ENCODE peak calls at places on chromosome 1, in six cellular contexts. K, N, C, T, G and O are unnamed samples.

GRCh38 chr1:221394011-221394544 is 347.8 kb downstream of the DUSP10 start:
- ATAC-seq in N (no peak), K (peak; percentile 55), T (no peak), C (peak; percentile 23), G (no peak), O (no peak)

GRCh38 chr1:5341471-5341870 is 650.8 kb downstream of the NPHP4 start:
- ATAC-seq in G (no peak), K (no peak), N (no peak), T (no peak), C (no peak), O (no peak)

GRCh38 chr1:3889952-3890351 is 10.1 kb downstream of the C1orf174 start:
- ATAC-seq in T (no peak), K (no peak), C (no peak), N (peak; percentile 72), G (peak; percentile 56), O (no peak)

GRCh38 chr1:58041621-58042020 is 504.9 kb downstream of the OMA1 start:
- ATAC-seq in G (no peak), K (no peak), N (no peak), C (no peak), T (no peak), O (no peak)

GRCh38 chr1:206581571-206581981 is 30.7 kb downstream of the EIF2D start:
- ATAC-seq in T (peak; percentile 62), G (no peak), N (peak; percentile 50), C (no peak), K (no peak), O (no peak)

GRCh38 chr1:1260843-1261560 is 12.7 kb downstream of the UBE2J2 start:
- ATAC-seq in N (peak; percentile 59), C (peak; percentile 41), T (no peak), K (no peak), G (no peak), O (no peak)

GRCh38 chr1:110783292-110783918 is 89.5 kb upstream of the CD53 start:
- ATAC-seq in G (no peak), N (peak; percentile 72), K (peak; percentile 74), C (peak; percentile 73), T (no peak), O (peak; percentile 36)

GRCh38 chr1:68210027-68210426 is 22.3 kb downstream of the WLS start:
- ATAC-seq in G (no peak), K (no peak), N (no peak), C (no peak), T (no peak), O (no peak)

GRCh38 chr1:6591222-6591621 is 11.4 kb downstream of the ZBTB48 start:
- ATAC-seq in C (peak; percentile 9), N (peak; percentile 24), T (peak; percentile 13), G (peak; percentile 16), K (peak; percentile 22), O (no peak)

GRCh38 chr1:156128749-156129682 is 14.5 kb downstream of the LMNA start:
- ATAC-seq in C (peak; percentile 3), T (peak; percentile 57), K (no peak), G (no peak), N (no peak), O (peak; percentile 60)

GRCh38 chr1:200558866-200559459 is 61.6 kb downstream of the KIF14 start:
- ATAC-seq in C (peak; percentile 45), K (no peak), T (peak; percentile 62), G (peak; percentile 20), N (no peak), O (no peak)

GRCh38 chr1:183896466-183897026 is 91.6 kb downstream of the RGL1 start:
- ATAC-seq in N (no peak), K (no peak), G (peak; percentile 12), T (peak; percentile 53), C (peak; percentile 50), O (peak; percentile 54)

GRCh38 chr1:31033573-31033972 is 31.9 kb downstream of the PUM1 start:
- ATAC-seq in G (no peak), K (no peak), C (no peak), T (no peak), N (no peak), O (no peak)

GRCh38 chr1:224041032-224041431 is 72.9 kb upstream of the FBXO28 start:
- ATAC-seq in T (no peak), C (no peak), N (no peak), G (no peak), K (no peak), O (no peak)

GRCh38 chr1:110053557-110054428 is 16.7 kb downstream of the ALX3 start:
- ATAC-seq in N (peak; percentile 92), C (peak; percentile 69), K (peak; percentile 57), G (peak; percentile 81), T (peak; percentile 79), O (peak; percentile 62)

GRCh38 chr1:225435957-225436392 is 8.1 kb upstream of the LBR start:
- ATAC-seq in K (no peak), C (peak; percentile 72), T (no peak), G (no peak), N (no peak), O (no peak)

GRCh38 chr1:171160181-171160580 is 24.9 kb upstream of the FMO2 start:
- ATAC-seq in C (no peak), K (no peak), G (no peak), T (peak; percentile 56), N (no peak), O (no peak)

GRCh38 chr1:10498231-10498630 is 23.5 kb downstream of the PEX14 start:
- ATAC-seq in K (no peak), T (no peak), G (peak; percentile 14), C (no peak), N (no peak), O (no peak)

GRCh38 chr1:95126846-95127245 is 9.7 kb downstream of the TLCD4 start:
- ATAC-seq in N (no peak), C (no peak), G (no peak), T (no peak), K (no peak), O (no peak)

GRCh38 chr1:67314696-67315095 is 7.0 kb downstream of the IL12RB2 start:
- ATAC-seq in T (no peak), N (no peak), C (no peak), K (peak; percentile 46), G (peak; percentile 62), O (no peak)

GRCh38 chr1:26789953-26790352 is 2.2 kb downstream of the PIGV start:
- ATAC-seq in C (no peak), N (no peak), K (no peak), T (no peak), G (no peak), O (no peak)

GRCh38 chr1:58854576-58854975 is 70.7 kb upstream of the JUN start:
- ATAC-seq in K (no peak), G (no peak), N (no peak), C (no peak), T (peak; percentile 33), O (no peak)

GRCh38 chr1:155174334-155175280 is 958 bp downstream of the TRIM46 start:
- ATAC-seq in K (no peak), C (no peak), T (peak; percentile 2), N (no peak), G (no peak), O (no peak)

GRCh38 chr1:36176151-36176949 is 20.4 kb downstream of the MAP7D1 start:
- ATAC-seq in C (peak; percentile 42), G (no peak), N (no peak), T (no peak), K (no peak), O (peak; percentile 63)

GRCh38 chr1:237012789-237013383 is 8.6 kb upstream of the MT1HL1 start:
- ATAC-seq in C (peak; percentile 87), N (no peak), K (no peak), T (no peak), G (no peak), O (peak; percentile 86)